ENCODE peak calls at places on chromosomes 7 and 10, in nine cellular contexts. Z is fibroblast of mammary gland, K is neural progenitor cell, R is foreskin fibroblast, C is AG04449, W is lower leg skin, H is GM13977, M is GM10248, L is esophagus squamous epithelium. V is an unnamed sample.

GRCh38 chr7:99219985-99220384 is 12.1 kb upstream of the KPNA7 start:
- DNase-seq in Z (no peak), K (no peak), R (no peak), C (no peak), W (no peak), H (no peak), M (no peak), L (no peak), V (no peak)

GRCh38 chr10:118729200-118729599 is 25.6 kb downstream of the CACUL1 start:
- DNase-seq in Z (no peak), K (no peak), R (no peak), C (no peak), W (no peak), H (no peak), M (no peak), L (no peak), V (no peak)

GRCh38 chr10:15353471-15353870 is 17.6 kb downstream of the FAM171A1 start:
- DNase-seq in Z (no peak), K (no peak), R (no peak), C (no peak), W (no peak), H (no peak), M (no peak), L (no peak), V (no peak)

GRCh38 chr7:18495412-18496335 is at the start of gene HDAC9:
- DNase-seq in Z (peak), K (peak), R (peak), C (no peak), W (no peak), H (peak), M (peak), L (no peak), V (no peak)

GRCh38 chr10:52343439-52343838 is 29.4 kb downstream of the DKK1 start:
- DNase-seq in Z (no peak), K (no peak), R (no peak), C (no peak), W (no peak), H (no peak), M (no peak), L (no peak), V (no peak)

GRCh38 chr7:24133691-24134090 is 150.3 kb upstream of the NPY start:
- DNase-seq in Z (no peak), K (no peak), R (no peak), C (no peak), W (no peak), H (no peak), M (no peak), L (no peak), V (no peak)

GRCh38 chr7:80923211-80923612 is 4.4 kb upstream of the SEMA3C start:
- DNase-seq in Z (no peak), K (no peak), R (no peak), C (no peak), W (no peak), H (no peak), M (no peak), L (no peak), V (no peak)

GRCh38 chr10:5711637-5712036 is 27.0 kb downstream of the TASOR2 start:
- DNase-seq in Z (no peak), K (no peak), R (no peak), C (no peak), W (no peak), H (no peak), M (no peak), L (no peak), V (no peak)

GRCh38 chr7:36723951-36724664 is at the start of gene AOAH:
- DNase-seq in Z (no peak), K (no peak), R (no peak), C (no peak), W (peak), H (peak), M (peak), L (peak), V (no peak)

GRCh38 chr10:27223964-27224363 is 16.6 kb downstream of the ACBD5 start:
- DNase-seq in Z (peak), K (peak), R (peak), C (no peak), W (no peak), H (no peak), M (no peak), L (no peak), V (peak)

GRCh38 chr7:157462840-157463239 is 126.0 kb downstream of the DNAJB6 start:
- DNase-seq in Z (no peak), K (no peak), R (no peak), C (no peak), W (no peak), H (no peak), M (no peak), L (no peak), V (no peak)

GRCh38 chr7:66426996-66427395 is 201.7 kb upstream of the KCTD7 start:
- DNase-seq in Z (no peak), K (no peak), R (no peak), C (no peak), W (no peak), H (no peak), M (no peak), L (no peak), V (no peak)

GRCh38 chr10:101087376-101087775 is 25.6 kb downstream of the KAZALD1 start:
- DNase-seq in Z (no peak), K (no peak), R (no peak), C (no peak), W (no peak), H (no peak), M (no peak), L (no peak), V (no peak)

GRCh38 chr7:124029789-124030188 is 3.1 kb downstream of the TMEM229A start:
- DNase-seq in Z (no peak), K (no peak), R (no peak), C (no peak), W (no peak), H (no peak), M (no peak), L (no peak), V (no peak)

GRCh38 chr7:158559356-158559755 is 28.3 kb downstream of the PTPRN2 start:
- DNase-seq in Z (no peak), K (no peak), R (no peak), C (no peak), W (no peak), H (no peak), M (no peak), L (no peak), V (no peak)

GRCh38 chr10:28788252-28788651 is 110.9 kb downstream of the BAMBI start:
- DNase-seq in Z (no peak), K (no peak), R (no peak), C (no peak), W (no peak), H (no peak), M (no peak), L (no peak), V (no peak)

DNA sequence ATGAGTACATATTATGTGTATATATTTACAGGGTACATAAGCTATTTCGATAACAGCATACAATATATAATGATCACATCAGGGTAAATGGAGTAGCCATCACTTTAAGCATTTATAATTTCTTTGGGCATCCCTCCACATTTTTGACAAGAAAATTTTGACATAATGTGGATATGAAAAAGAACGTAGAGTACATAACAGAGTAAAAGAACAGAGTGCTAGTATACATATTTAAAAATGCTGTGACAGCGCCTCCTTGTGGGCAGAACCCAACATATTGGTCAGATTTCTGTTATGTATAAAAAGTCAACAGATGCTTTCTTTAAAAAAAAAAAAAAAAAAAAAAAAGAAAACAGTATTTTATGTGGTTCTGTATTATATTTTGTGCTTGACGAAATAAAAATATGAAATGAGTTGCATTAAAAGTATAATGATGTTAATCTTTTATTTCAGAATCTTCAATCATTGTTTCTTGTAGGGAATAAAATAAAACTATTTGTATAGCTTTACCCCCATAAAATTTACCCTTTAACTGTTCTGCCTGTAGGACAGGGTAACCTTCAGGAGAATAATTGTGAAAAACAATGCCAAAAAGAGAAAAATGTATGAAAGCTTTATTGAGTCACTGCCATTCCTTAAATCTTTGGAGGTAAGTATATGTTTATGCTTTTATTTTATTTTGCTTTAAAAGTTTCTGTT is 18.3 kb upstream of the HBP1 start:
- DNase-seq in Z (peak), K (peak), R (peak), C (no peak), W (peak), H (peak), M (peak), L (no peak), V (peak)
- TF ChIP-seq CTCF in Z (peak), K (peak), R (peak), C (peak), W (no peak), H (peak), M (peak), L (peak), V (peak)

GRCh38 chr10:80471715-80472233 is 17.7 kb downstream of the TSPAN14 start:
- DNase-seq in Z (no peak), K (no peak), R (no peak), C (no peak), W (no peak), H (no peak), M (no peak), L (no peak), V (peak)

GRCh38 chr10:80473692-80474596 is 19.8 kb downstream of the TSPAN14 start:
- DNase-seq in Z (peak), K (no peak), R (no peak), C (no peak), W (no peak), H (no peak), M (no peak), L (no peak), V (no peak)

GRCh38 chr10:80471009-80471408 is 16.9 kb downstream of the TSPAN14 start:
- DNase-seq in Z (no peak), K (no peak), R (no peak), C (no peak), W (no peak), H (no peak), M (no peak), L (no peak), V (no peak)

GRCh38 chr10:80473096-80473657 is 19.1 kb downstream of the TSPAN14 start:
- DNase-seq in Z (no peak), K (no peak), R (no peak), C (no peak), W (no peak), H (no peak), M (no peak), L (no peak), V (no peak)

DNA sequence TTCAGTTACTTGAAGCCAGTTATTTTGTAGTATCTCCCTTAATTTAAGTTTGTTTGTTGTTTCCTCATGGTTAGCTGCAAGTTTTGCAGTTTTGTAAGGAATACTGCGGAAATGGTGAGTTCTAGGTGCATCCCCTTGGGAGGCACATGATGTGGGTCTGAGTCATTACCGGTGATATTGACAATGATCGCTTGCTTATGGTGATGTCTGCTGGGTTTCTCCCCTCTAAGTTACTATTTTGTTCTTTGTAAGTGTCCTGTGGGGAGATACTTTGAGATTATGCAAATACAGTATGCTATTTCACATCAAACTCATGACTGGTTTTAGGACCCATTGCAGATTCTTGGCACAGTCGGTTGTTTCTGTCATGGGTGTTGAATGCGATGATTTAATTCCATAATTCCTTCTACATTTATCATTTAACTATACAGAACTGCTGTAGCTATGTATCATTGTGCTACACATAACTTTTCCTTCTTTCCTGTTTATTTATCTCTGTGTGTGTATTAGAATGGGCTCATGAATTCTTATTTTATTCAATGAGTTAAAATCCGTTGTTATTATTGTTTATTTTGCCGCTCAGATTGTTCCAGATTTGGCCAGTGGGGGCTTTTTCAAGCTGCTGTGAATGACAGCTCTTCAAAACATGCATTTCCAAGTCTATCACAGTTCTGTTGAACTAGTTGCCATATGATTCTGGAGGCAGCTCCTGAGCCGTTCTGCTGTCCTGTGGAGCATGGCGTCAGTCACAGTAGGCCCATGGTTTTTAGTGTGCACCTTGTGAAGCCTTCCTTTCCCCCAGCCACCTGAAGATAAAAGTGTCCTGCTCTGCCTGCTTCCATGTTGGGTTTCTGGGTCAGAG is 18.4 kb downstream of the TSPAN14 start:
- DNase-seq in Z (peak), K (no peak), R (peak), C (no peak), W (no peak), H (peak), M (peak), L (no peak), V (no peak)
- TF ChIP-seq CTCF in Z (no peak), K (no peak), R (no peak), C (no peak), W (no peak), H (no peak), M (no peak), L (no peak), V (no peak)

GRCh38 chr10:109650228-109650627 is 273.1 kb downstream of the XPNPEP1 start:
- DNase-seq in Z (no peak), K (no peak), R (no peak), C (no peak), W (no peak), H (no peak), M (no peak), L (no peak), V (no peak)

GRCh38 chr10:109647627-109648026 is 275.7 kb downstream of the XPNPEP1 start:
- DNase-seq in Z (no peak), K (no peak), R (no peak), C (no peak), W (no peak), H (no peak), M (no peak), L (no peak), V (no peak)
- TF ChIP-seq CTCF in Z (no peak), K (peak), R (no peak), C (no peak), W (no peak), H (no peak), M (no peak), L (no peak), V (no peak)

DNA sequence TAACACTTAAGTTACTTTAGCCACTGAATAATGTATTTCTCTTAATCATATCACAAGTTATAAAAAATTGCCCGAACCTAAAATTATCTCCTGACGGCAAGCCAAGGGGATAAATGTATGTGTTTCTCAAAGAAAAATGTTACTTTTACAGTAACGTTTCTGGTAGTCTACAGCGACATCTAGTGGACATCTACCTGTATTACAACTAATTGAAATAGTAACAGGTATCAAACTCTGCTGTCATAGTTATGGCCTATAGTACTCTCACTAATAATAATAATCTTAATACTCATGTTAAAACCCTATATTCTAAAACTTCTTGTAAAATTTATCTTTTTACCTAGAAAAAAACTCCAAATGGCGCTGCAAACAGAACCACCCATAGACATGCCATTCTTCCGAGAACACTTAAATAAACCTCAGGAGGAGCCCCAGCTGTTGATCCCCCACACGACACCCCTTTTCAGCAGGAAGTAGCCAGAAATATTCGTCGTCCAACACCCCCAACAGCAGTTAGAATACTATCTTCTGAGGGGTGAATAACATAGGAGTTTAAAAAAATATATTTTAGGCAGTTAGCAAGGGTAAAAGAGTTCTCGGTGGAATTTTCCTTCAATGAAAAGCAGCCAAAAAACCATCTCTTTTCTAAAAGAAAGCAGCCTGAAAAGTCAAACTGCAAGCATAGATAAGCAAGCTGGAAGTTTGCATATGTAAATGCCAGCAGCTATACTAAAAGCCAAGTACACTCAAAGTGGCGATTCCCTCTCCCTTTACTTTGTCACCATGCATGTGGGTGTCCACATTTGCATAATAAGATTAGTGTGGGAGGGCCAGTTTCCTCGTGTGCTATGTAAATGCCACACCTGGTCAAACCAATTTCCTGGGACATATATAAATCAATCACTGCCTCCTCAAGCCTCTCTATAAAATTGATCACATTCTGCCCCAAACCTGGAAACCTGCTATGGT is 40.5 kb upstream of the ZNF107 start:
- DNase-seq in Z (no peak), K (no peak), R (no peak), C (no peak), W (no peak), H (no peak), M (no peak), L (no peak), V (no peak)
- TF ChIP-seq CTCF in Z (peak), K (peak), R (peak), C (no peak), W (no peak), H (peak), M (peak), L (peak), V (no peak)

DNA sequence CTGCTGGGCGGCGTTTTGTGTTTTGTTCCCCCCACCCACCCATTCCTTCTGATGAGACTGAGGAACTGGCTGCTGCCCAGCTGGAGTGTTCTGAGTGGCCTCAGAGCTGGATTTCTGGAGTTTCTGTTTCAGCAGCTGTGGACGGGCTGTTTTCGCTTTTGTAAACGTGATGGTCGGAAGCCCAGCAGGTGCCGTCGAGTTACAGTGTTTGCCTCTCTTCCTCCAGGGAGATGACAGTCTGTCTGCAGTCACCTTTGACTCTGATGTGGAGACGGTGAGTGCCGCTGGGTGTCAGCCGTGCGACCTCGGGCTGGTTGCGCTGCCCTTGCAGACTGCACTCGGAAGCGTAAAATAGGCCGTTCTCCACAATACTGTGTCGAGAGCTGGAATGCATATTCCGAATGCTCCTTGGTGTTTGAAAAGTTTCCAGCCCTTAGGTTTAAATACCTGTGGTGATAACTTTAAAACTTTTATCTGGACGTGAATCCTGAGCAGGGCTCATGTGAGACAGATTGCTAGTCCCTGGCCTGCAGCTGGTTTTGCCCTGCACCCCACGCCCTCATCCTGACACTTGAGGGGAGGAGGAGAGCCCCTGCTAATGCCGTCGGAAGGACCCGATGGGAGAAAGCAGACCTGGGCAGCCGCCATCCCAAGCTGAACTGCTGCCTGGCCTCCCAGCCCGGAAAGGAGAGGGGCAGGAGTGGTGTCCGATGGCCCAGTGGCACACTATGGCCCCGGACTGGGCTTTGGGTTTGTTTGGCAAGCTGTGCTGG is 8.3 kb downstream of the IQCE start:
- DNase-seq in Z (peak), K (no peak), R (peak), C (peak), W (no peak), H (peak), M (peak), L (no peak), V (no peak)
- TF ChIP-seq CTCF in Z (no peak), K (no peak), R (no peak), C (no peak), W (no peak), H (no peak), M (no peak), L (no peak), V (no peak)

GRCh38 chr10:121665809-121666208 is 67.6 kb upstream of the FGFR2 start:
- DNase-seq in Z (no peak), K (no peak), R (no peak), C (no peak), W (no peak), H (no peak), M (no peak), L (no peak), V (no peak)

GRCh38 chr10:121661451-121661851 is 63.2 kb upstream of the FGFR2 start:
- DNase-seq in Z (no peak), K (no peak), R (no peak), C (no peak), W (no peak), H (no peak), M (no peak), L (no peak), V (no peak)

GRCh38 chr10:121662531-121662930 is 64.3 kb upstream of the FGFR2 start:
- DNase-seq in Z (no peak), K (no peak), R (no peak), C (no peak), W (no peak), H (no peak), M (no peak), L (no peak), V (no peak)

GRCh38 chr10:121664671-121665070 is 66.4 kb upstream of the FGFR2 start:
- DNase-seq in Z (no peak), K (no peak), R (no peak), C (no peak), W (no peak), H (no peak), M (no peak), L (no peak), V (no peak)

GRCh38 chr10:121662945-121663917 is 65.0 kb upstream of the FGFR2 start:
- DNase-seq in Z (no peak), K (peak), R (no peak), C (no peak), W (no peak), H (no peak), M (no peak), L (no peak), V (no peak)
- TF ChIP-seq CTCF in Z (no peak), K (peak), R (no peak), C (no peak), W (no peak), H (peak), M (peak), L (peak), V (no peak)

GRCh38 chr10:29949411-29950011 is 109.9 kb downstream of the JCAD start:
- DNase-seq in Z (peak), K (no peak), R (peak), C (peak), W (no peak), H (no peak), M (no peak), L (no peak), V (peak)

GRCh38 chr10:29946953-29947700 is 112.3 kb downstream of the JCAD start:
- DNase-seq in Z (peak), K (peak), R (peak), C (peak), W (peak), H (no peak), M (no peak), L (no peak), V (peak)

GRCh38 chr10:29948971-29949370 is 110.4 kb downstream of the JCAD start:
- DNase-seq in Z (no peak), K (no peak), R (no peak), C (no peak), W (peak), H (peak), M (no peak), L (no peak), V (peak)

GRCh38 chr10:29946614-29946952 is 112.8 kb downstream of the JCAD start:
- DNase-seq in Z (no peak), K (no peak), R (no peak), C (no peak), W (no peak), H (no peak), M (no peak), L (no peak), V (no peak)

GRCh38 chr10:29947701-29948060 is 111.7 kb downstream of the JCAD start:
- DNase-seq in Z (peak), K (peak), R (no peak), C (no peak), W (no peak), H (no peak), M (no peak), L (no peak), V (peak)
- TF ChIP-seq CTCF in Z (peak), K (no peak), R (no peak), C (no peak), W (no peak), H (no peak), M (no peak), L (peak), V (peak)

V was measured in Calu3.